ENCODE peak calls at places on chromosomes 1 and 21, in five cellular contexts. One of them, this sample, is unnamed.

GRCh38 chr1:231190456-231190855 is 28.6 kb downstream of the TRIM67 start:
- DNase-seq in HepG2: no peak
- DNase-seq in GM12878: no peak
- DNase-seq in A549: no peak
- DNase-seq in WTC11: no peak
- DNase-seq in this sample: no peak

GRCh38 chr1:40308036-40308727 is 8.9 kb downstream of the COL9A2 start:
- DNase-seq in WTC11: no peak
- DNase-seq in HepG2: no peak
- DNase-seq in GM12878: no peak
- DNase-seq in A549: no peak
- DNase-seq in this sample: no peak

GRCh38 chr1:224852901-224853568 is 76.4 kb upstream of the DNAH14 start:
- DNase-seq in A549: peak; percentile 35
- DNase-seq in WTC11: no peak
- DNase-seq in HepG2: peak; percentile 15
- DNase-seq in GM12878: peak; percentile 34
- DNase-seq in this sample: peak; percentile 50

GRCh38 chr1:196143602-196144342 is 464.5 kb downstream of the KCNT2 start:
- DNase-seq in WTC11: peak; percentile 25
- DNase-seq in HepG2: no peak
- DNase-seq in GM12878: no peak
- DNase-seq in A549: no peak
- DNase-seq in this sample: peak; percentile 23

GRCh38 chr1:110460253-110461220 is 9.6 kb downstream of the PROK1 start:
- DNase-seq in A549: peak; percentile 55
- DNase-seq in HepG2: peak; percentile 69
- DNase-seq in GM12878: peak; percentile 38
- DNase-seq in WTC11: peak; percentile 88
- DNase-seq in this sample: peak; percentile 83

GRCh38 chr1:204624631-204625216 is 60.8 kb downstream of the LRRN2 start:
- DNase-seq in WTC11: no peak
- DNase-seq in HepG2: no peak
- DNase-seq in A549: no peak
- DNase-seq in GM12878: no peak
- DNase-seq in this sample: peak; percentile 52

GRCh38 chr1:112466078-112466660 is 42.6 kb upstream of the WNT2B start:
- DNase-seq in HepG2: peak; percentile 82
- DNase-seq in A549: peak; percentile 43
- DNase-seq in WTC11: peak; percentile 95
- DNase-seq in GM12878: peak; percentile 95
- DNase-seq in this sample: peak; percentile 85

GRCh38 chr1:173043253-173043652 is 7.5 kb downstream of the TNFSF18 start:
- DNase-seq in WTC11: no peak
- DNase-seq in A549: no peak
- DNase-seq in GM12878: no peak
- DNase-seq in HepG2: peak; percentile 9
- DNase-seq in this sample: no peak

GRCh38 chr1:152479792-152480595 is 30.6 kb upstream of the LCE5A start:
- DNase-seq in WTC11: peak; percentile 12
- DNase-seq in A549: peak; percentile 61
- DNase-seq in GM12878: no peak
- DNase-seq in HepG2: peak; percentile 32
- DNase-seq in this sample: peak; percentile 65

GRCh38 chr1:21925334-21925940 is 11.7 kb downstream of the HSPG2 start:
- DNase-seq in A549: no peak
- DNase-seq in WTC11: no peak
- DNase-seq in GM12878: no peak
- DNase-seq in HepG2: no peak
- DNase-seq in this sample: no peak

GRCh38 chr1:146034976-146035469 is 13.5 kb upstream of the HJV start:
- DNase-seq in HepG2: peak; percentile 82
- DNase-seq in GM12878: no peak
- DNase-seq in WTC11: no peak
- DNase-seq in A549: peak; percentile 56
- DNase-seq in this sample: no peak

GRCh38 chr1:65924471-65924870 is 131.8 kb downstream of the PDE4B start:
- DNase-seq in HepG2: no peak
- DNase-seq in GM12878: no peak
- DNase-seq in A549: no peak
- DNase-seq in WTC11: no peak
- DNase-seq in this sample: no peak

GRCh38 chr1:148162363-148162762 is 10.3 kb upstream of the NBPF11 start:
- DNase-seq in WTC11: no peak
- DNase-seq in A549: no peak
- DNase-seq in GM12878: no peak
- DNase-seq in HepG2: no peak
- DNase-seq in this sample: no peak

GRCh38 chr1:76337777-76338176 is 263.2 kb downstream of the ST6GALNAC3 start:
- DNase-seq in A549: no peak
- DNase-seq in GM12878: no peak
- DNase-seq in HepG2: no peak
- DNase-seq in WTC11: no peak
- DNase-seq in this sample: no peak

GRCh38 chr1:173255214-173255813 is 48.2 kb upstream of the TNFSF4 start:
- DNase-seq in WTC11: peak; percentile 22
- DNase-seq in HepG2: peak; percentile 5
- DNase-seq in GM12878: peak; percentile 16
- DNase-seq in A549: peak; percentile 41
- DNase-seq in this sample: peak; percentile 60

GRCh38 chr21:33975548-33976081 is 60.0 kb upstream of the ATP5PO start:
- DNase-seq in WTC11: no peak
- DNase-seq in A549: no peak
- DNase-seq in HepG2: no peak
- DNase-seq in GM12878: peak; percentile 98
- DNase-seq in this sample: peak; percentile 71

GRCh38 chr21:31426235-31426797 is 82.3 kb upstream of the TIAM1 start:
- DNase-seq in GM12878: peak; percentile 23
- DNase-seq in HepG2: no peak
- DNase-seq in A549: no peak
- DNase-seq in WTC11: no peak
- DNase-seq in this sample: no peak

GRCh38 chr21:28516996-28517592 is 475.6 kb downstream of the LTN1 start:
- DNase-seq in WTC11: peak; percentile 88
- DNase-seq in HepG2: peak; percentile 60
- DNase-seq in A549: peak; percentile 2
- DNase-seq in GM12878: peak; percentile 8
- DNase-seq in this sample: no peak

GRCh38 chr1:76005755-76006154 is 68.8 kb upstream of the ST6GALNAC3 start:
- DNase-seq in HepG2: no peak
- DNase-seq in WTC11: no peak
- DNase-seq in GM12878: no peak
- DNase-seq in A549: no peak
- DNase-seq in this sample: no peak

GRCh38 chr1:78441921-78442320 is 48.9 kb upstream of the PTGFR start:
- DNase-seq in A549: no peak
- DNase-seq in HepG2: no peak
- DNase-seq in WTC11: no peak
- DNase-seq in GM12878: no peak
- DNase-seq in this sample: no peak

GRCh38 chr1:52460686-52461085 is 56.3 kb downstream of the PRPF38A start:
- DNase-seq in HepG2: no peak
- DNase-seq in WTC11: no peak
- DNase-seq in A549: no peak
- DNase-seq in GM12878: no peak
- DNase-seq in this sample: no peak

GRCh38 chr1:44108241-44108640 is 10.4 kb upstream of the KLF17 start:
- DNase-seq in WTC11: no peak
- DNase-seq in A549: no peak
- DNase-seq in HepG2: no peak
- DNase-seq in GM12878: no peak
- DNase-seq in this sample: no peak

GRCh38 chr1:116325104-116325503 is 47.9 kb upstream of the ATP1A1 start:
- DNase-seq in A549: no peak
- DNase-seq in WTC11: no peak
- DNase-seq in HepG2: no peak
- DNase-seq in GM12878: no peak
- DNase-seq in this sample: no peak

GRCh38 chr1:109980324-109981127 is 4.0 kb upstream of the AHCYL1 start:
- DNase-seq in GM12878: no peak
- DNase-seq in HepG2: peak; percentile 32
- DNase-seq in WTC11: peak; percentile 53
- DNase-seq in A549: peak; percentile 59
- DNase-seq in this sample: no peak

GRCh38 chr1:243526180-243526579 is 270.3 kb downstream of the SDCCAG8 start:
- DNase-seq in GM12878: no peak
- DNase-seq in A549: no peak
- DNase-seq in WTC11: no peak
- DNase-seq in HepG2: no peak
- DNase-seq in this sample: no peak

GRCh38 chr1:118960567-118961136 is 27.5 kb downstream of the TBX15 start:
- DNase-seq in WTC11: no peak
- DNase-seq in GM12878: no peak
- DNase-seq in A549: peak; percentile 28
- DNase-seq in HepG2: peak; percentile 100
- DNase-seq in this sample: no peak

GRCh38 chr1:62213075-62213914 is 18.6 kb downstream of the L1TD1 start:
- DNase-seq in HepG2: no peak
- DNase-seq in WTC11: no peak
- DNase-seq in A549: no peak
- DNase-seq in GM12878: no peak
- DNase-seq in this sample: no peak

GRCh38 chr1:26468911-26469310 is 3.3 kb upstream of the HMGN2 start:
- DNase-seq in WTC11: no peak
- DNase-seq in HepG2: no peak
- DNase-seq in GM12878: no peak
- DNase-seq in A549: no peak
- DNase-seq in this sample: no peak

GRCh38 chr1:5883129-5884048 is 108.8 kb downstream of the NPHP4 start:
- DNase-seq in GM12878: no peak
- DNase-seq in A549: no peak
- DNase-seq in WTC11: no peak
- DNase-seq in HepG2: no peak
- DNase-seq in this sample: no peak

GRCh38 chr1:5990913-5991783 is 1.1 kb downstream of the NPHP4 start:
- DNase-seq in A549: no peak
- DNase-seq in WTC11: peak; percentile 65
- DNase-seq in GM12878: no peak
- DNase-seq in HepG2: no peak
- DNase-seq in this sample: peak; percentile 58

GRCh38 chr1:51575406-51576084 is 41.3 kb upstream of the OSBPL9 start:
- DNase-seq in HepG2: no peak
- DNase-seq in WTC11: no peak
- DNase-seq in A549: no peak
- DNase-seq in GM12878: no peak
- DNase-seq in this sample: no peak

GRCh38 chr1:37606481-37607263 is 10.9 kb upstream of the GNL2 start:
- DNase-seq in A549: no peak
- DNase-seq in GM12878: no peak
- DNase-seq in WTC11: no peak
- DNase-seq in HepG2: no peak
- DNase-seq in this sample: no peak

GRCh38 chr1:40952744-40953315 is 26.7 kb upstream of the CTPS1 start:
- DNase-seq in GM12878: no peak
- DNase-seq in WTC11: no peak
- DNase-seq in HepG2: no peak
- DNase-seq in A549: no peak
- DNase-seq in this sample: no peak

GRCh38 chr1:101217148-101217547 is 19.7 kb upstream of the S1PR1 start:
- DNase-seq in A549: no peak
- DNase-seq in HepG2: no peak
- DNase-seq in WTC11: no peak
- DNase-seq in GM12878: no peak
- DNase-seq in this sample: no peak

GRCh38 chr1:185568155-185569123 is 165.8 kb upstream of the HMCN1 start:
- DNase-seq in HepG2: no peak
- DNase-seq in WTC11: no peak
- DNase-seq in GM12878: no peak
- DNase-seq in A549: no peak
- DNase-seq in this sample: no peak

GRCh38 chr1:64823691-64824476 is 79.0 kb downstream of the RAVER2 start:
- DNase-seq in GM12878: peak; percentile 11
- DNase-seq in A549: peak; percentile 30
- DNase-seq in WTC11: peak; percentile 64
- DNase-seq in HepG2: peak; percentile 69
- DNase-seq in this sample: peak; percentile 83

GRCh38 chr1:235315173-235315572 is 12.8 kb downstream of the ARID4B start:
- DNase-seq in HepG2: no peak
- DNase-seq in A549: no peak
- DNase-seq in WTC11: no peak
- DNase-seq in GM12878: no peak
- DNase-seq in this sample: no peak
- TF ChIP-seq ESRRA in HepG2: no peak
- TF ChIP-seq ESRRA in A549: no peak
- TF ChIP-seq ESRRA in WTC11: no peak
- TF ChIP-seq ESRRA in GM12878: no peak
- TF ChIP-seq ESRRA in this sample: no peak

GRCh38 chr1:208433086-208433485 is 188.9 kb upstream of the PLXNA2 start:
- DNase-seq in WTC11: no peak
- DNase-seq in A549: no peak
- DNase-seq in HepG2: no peak
- DNase-seq in GM12878: no peak
- DNase-seq in this sample: no peak
- TF ChIP-seq ESRRA in WTC11: no peak
- TF ChIP-seq ESRRA in A549: no peak
- TF ChIP-seq ESRRA in HepG2: no peak
- TF ChIP-seq ESRRA in GM12878: no peak
- TF ChIP-seq ESRRA in this sample: no peak

GRCh38 chr21:21101911-21102310 is 103.7 kb downstream of the NCAM2 start:
- DNase-seq in WTC11: peak; percentile 25
- DNase-seq in A549: no peak
- DNase-seq in GM12878: no peak
- DNase-seq in HepG2: peak; percentile 3
- DNase-seq in this sample: peak; percentile 15
- TF ChIP-seq ESRRA in WTC11: no peak
- TF ChIP-seq ESRRA in A549: no peak
- TF ChIP-seq ESRRA in GM12878: no peak
- TF ChIP-seq ESRRA in HepG2: no peak
- TF ChIP-seq ESRRA in this sample: no peak

GRCh38 chr1:165896277-165896676 is 68.9 kb downstream of the UCK2 start:
- DNase-seq in HepG2: no peak
- DNase-seq in A549: no peak
- DNase-seq in WTC11: no peak
- DNase-seq in GM12878: no peak
- DNase-seq in this sample: no peak
- TF ChIP-seq ESRRA in HepG2: no peak
- TF ChIP-seq ESRRA in A549: no peak
- TF ChIP-seq ESRRA in WTC11: no peak
- TF ChIP-seq ESRRA in GM12878: no peak
- TF ChIP-seq ESRRA in this sample: no peak

DNA sequence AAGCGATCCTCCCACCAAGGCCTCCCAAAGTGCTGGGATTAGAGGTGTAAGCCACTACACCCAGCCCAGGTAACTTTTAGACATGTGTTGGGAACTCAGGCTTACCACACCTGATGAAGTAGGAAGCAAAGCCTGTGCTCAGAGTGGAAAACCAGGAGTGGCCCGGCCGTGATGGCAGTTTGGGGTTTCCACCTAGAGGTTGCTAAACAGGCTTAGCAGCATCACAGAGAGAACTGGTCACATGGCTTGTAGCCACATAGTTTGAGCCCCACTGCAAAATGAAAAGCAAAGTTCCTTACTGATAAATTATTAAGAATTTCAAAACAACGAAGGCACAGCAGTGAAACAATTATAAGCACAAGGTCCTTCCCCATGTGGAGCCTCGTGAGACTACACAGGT is 142.6 kb upstream of the CXADR start:
- DNase-seq in WTC11: no peak
- DNase-seq in HepG2: no peak
- DNase-seq in GM12878: no peak
- DNase-seq in A549: no peak
- DNase-seq in this sample: no peak
- TF ChIP-seq ESRRA in WTC11: no peak
- TF ChIP-seq ESRRA in HepG2: no peak
- TF ChIP-seq ESRRA in GM12878: no peak
- TF ChIP-seq ESRRA in A549: no peak
- TF ChIP-seq ESRRA in this sample: no peak

GRCh38 chr1:161128591-161129420 is 3.7 kb downstream of the DEDD start:
- DNase-seq in HepG2: no peak
- DNase-seq in GM12878: no peak
- DNase-seq in WTC11: no peak
- DNase-seq in A549: no peak
- DNase-seq in this sample: peak; percentile 15
- TF ChIP-seq ESRRA in HepG2: no peak
- TF ChIP-seq ESRRA in GM12878: no peak
- TF ChIP-seq ESRRA in WTC11: no peak
- TF ChIP-seq ESRRA in A549: no peak
- TF ChIP-seq ESRRA in this sample: no peak